ENCODE peak calls at places on chromosomes 3 and 15, in six cellular contexts. B is HFF-Myc, X is WERI-Rb-1, E is ovary, L is coronary artery, G is upper lobe of left lung. Z is an unnamed sample.
A peak's percentile ranks its signal among the peaks of the same experiment; 100 is the strongest.

GRCh38 chr3:137039570-137039969 is 81.8 kb downstream of the IL20RB start:
- DNase-seq in B (no peak), X (no peak), E (no peak), L (no peak), G (no peak), Z (no peak)

GRCh38 chr15:48681274-48681840 is 35.8 kb upstream of the FBN1 start:
- DNase-seq in B (no peak), X (no peak), E (no peak), L (no peak), G (no peak), Z (no peak)

GRCh38 chr3:112297714-112298113 is 3.7 kb upstream of the SLC9C1 start:
- DNase-seq in B (no peak), X (no peak), E (no peak), L (no peak), G (no peak), Z (no peak)

GRCh38 chr3:13280856-13281656 is 139.1 kb downstream of the NUP210 start:
- DNase-seq in B (no peak), X (peak; percentile 63), E (no peak), L (no peak), G (no peak), Z (no peak)

GRCh38 chr15:66655511-66655910 is 46.5 kb upstream of the SMAD6 start:
- DNase-seq in B (no peak), X (no peak), E (no peak), L (no peak), G (no peak), Z (no peak)

GRCh38 chr15:50190723-50191122 is 8.7 kb downstream of the SLC27A2 start:
- DNase-seq in B (no peak), X (no peak), E (no peak), L (no peak), G (no peak), Z (no peak)

GRCh38 chr3:23002846-23003800 is 200.0 kb upstream of the UBE2E2 start:
- DNase-seq in B (no peak), X (no peak), E (no peak), L (no peak), G (no peak), Z (no peak)

GRCh38 chr3:66144792-66145733 is 75.7 kb upstream of the SLC25A26 start:
- DNase-seq in B (no peak), X (no peak), E (no peak), L (no peak), G (no peak), Z (no peak)

GRCh38 chr3:197298858-197299854 is 744 bp upstream of the DLG1 start:
- DNase-seq in B (no peak), X (peak; percentile 27), E (peak; percentile 55), L (no peak), G (peak; percentile 89), Z (peak; percentile 32)

GRCh38 chr3:53716998-53717397 is 129.2 kb downstream of the CHDH start:
- DNase-seq in B (no peak), X (no peak), E (no peak), L (no peak), G (no peak), Z (no peak)

GRCh38 chr15:75682181-75683135 is 30.2 kb downstream of the CSPG4 start:
- DNase-seq in B (no peak), X (no peak), E (no peak), L (no peak), G (peak; percentile 84), Z (no peak)

GRCh38 chr15:56207711-56208110 is 36.0 kb downstream of the RFX7 start:
- DNase-seq in B (no peak), X (no peak), E (no peak), L (no peak), G (no peak), Z (no peak)

GRCh38 chr15:46275701-46276100 is 640.9 kb downstream of the SQOR start:
- DNase-seq in B (no peak), X (no peak), E (no peak), L (no peak), G (no peak), Z (no peak)

GRCh38 chr15:63729115-63729884 is 104.4 kb downstream of the HERC1 start:
- DNase-seq in B (no peak), X (no peak), E (no peak), L (no peak), G (no peak), Z (no peak)

GRCh38 chr15:58431221-58432149 is at the start of gene LIPC:
- DNase-seq in B (no peak), X (no peak), E (no peak), L (no peak), G (no peak), Z (no peak)

GRCh38 chr15:91482799-91483198 is 370.7 kb upstream of the SLCO3A1 start:
- DNase-seq in B (no peak), X (no peak), E (no peak), L (no peak), G (no peak), Z (no peak)

GRCh38 chr3:103048371-103048722 is 613.5 kb downstream of the ZPLD1 start:
- DNase-seq in B (no peak), X (no peak), E (no peak), L (no peak), G (no peak), Z (no peak)

GRCh38 chr3:195015021-195015420 is 255.9 kb downstream of the XXYLT1 start:
- DNase-seq in B (no peak), X (no peak), E (no peak), L (peak; percentile 41), G (no peak), Z (no peak)

GRCh38 chr3:38643090-38643489 is 6.4 kb downstream of the SCN5A start:
- DNase-seq in B (no peak), X (no peak), E (no peak), L (peak; percentile 58), G (no peak), Z (no peak)

GRCh38 chr3:187259171-187259570 is 32.4 kb downstream of the MASP1 start:
- DNase-seq in B (no peak), X (no peak), E (no peak), L (no peak), G (no peak), Z (no peak)
- TF ChIP-seq CTCF in B (no peak), X (no peak), E (no peak), L (no peak), G (no peak), Z (no peak)

GRCh38 chr3:118850687-118851086 is 184.0 kb downstream of the IGSF11 start:
- DNase-seq in B (no peak), X (no peak), E (no peak), L (no peak), G (no peak), Z (no peak)
- TF ChIP-seq CTCF in B (no peak), X (no peak), E (no peak), L (no peak), G (no peak), Z (no peak)

DNA sequence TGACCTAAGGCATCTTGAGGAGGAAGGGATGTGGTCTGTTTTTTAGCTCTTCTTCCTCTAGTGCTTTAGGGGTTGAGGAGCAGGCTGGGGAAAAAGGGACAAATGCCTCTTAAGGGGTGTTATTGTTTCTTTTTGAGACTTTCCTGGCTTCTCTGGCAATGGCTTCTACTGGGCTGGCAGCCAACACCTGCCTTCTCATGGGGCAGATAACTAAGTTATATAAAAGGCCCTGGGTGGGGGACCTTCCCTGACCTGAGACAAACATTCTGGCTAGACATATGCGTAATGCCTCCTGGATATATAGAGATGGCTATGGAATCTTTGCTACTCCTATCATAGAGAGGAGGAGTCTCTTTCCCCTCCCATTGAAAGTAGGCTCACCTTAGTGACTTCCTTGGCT is 179.2 kb upstream of the PROK2 start:
- DNase-seq in B (no peak), X (no peak), E (no peak), L (no peak), G (no peak), Z (no peak)
- TF ChIP-seq CTCF in B (no peak), X (no peak), E (no peak), L (no peak), G (no peak), Z (no peak)

DNA sequence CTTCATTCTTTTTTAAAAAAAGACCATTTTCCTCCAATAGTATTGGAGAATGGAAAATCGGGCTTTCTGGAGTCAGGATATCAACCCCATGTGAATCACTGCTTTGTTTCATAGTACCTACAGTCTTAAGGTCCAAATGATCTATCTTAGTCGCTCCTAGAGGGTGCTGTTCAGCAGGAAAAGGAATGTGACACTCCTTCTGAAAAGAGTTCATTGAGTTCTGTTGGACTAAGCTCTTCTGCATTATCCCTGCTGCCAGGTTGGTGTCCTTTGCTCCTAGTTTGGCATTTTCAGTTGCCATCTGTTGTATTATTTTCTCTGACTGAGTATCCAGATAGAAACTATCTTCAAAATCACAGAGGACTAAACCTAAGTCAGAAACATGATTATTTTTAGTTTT is 57.2 kb downstream of the POLQ start:
- DNase-seq in B (no peak), X (no peak), E (no peak), L (no peak), G (no peak), Z (no peak)
- TF ChIP-seq CTCF in B (no peak), X (no peak), E (no peak), L (no peak), G (no peak), Z (no peak)

GRCh38 chr3:161064413-161064812 is 40.7 kb downstream of the B3GALNT1 start:
- DNase-seq in B (no peak), X (no peak), E (no peak), L (no peak), G (no peak), Z (no peak)
- TF ChIP-seq CTCF in B (no peak), X (no peak), E (no peak), L (no peak), G (no peak), Z (no peak)

DNA sequence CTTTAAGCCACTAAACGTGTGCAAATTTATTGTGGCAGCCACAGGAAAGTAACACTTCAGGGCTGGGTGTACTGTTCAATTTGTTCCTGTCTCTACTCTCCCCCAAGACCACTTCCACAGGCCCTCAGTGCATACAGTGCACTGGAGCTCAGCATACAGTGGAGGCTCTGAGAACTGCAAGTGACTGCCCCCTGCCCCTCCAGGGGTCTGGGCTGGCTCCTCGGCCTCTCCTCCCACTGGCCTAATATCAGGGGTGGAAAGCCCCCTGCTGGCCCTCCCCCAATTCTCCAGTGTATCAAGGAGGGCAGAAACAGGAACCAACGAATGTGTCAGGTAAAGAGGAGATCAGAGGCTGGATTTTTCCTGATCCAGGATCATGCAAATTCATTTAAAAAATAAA is 19.9 kb upstream of the HEG1 start:
- DNase-seq in B (no peak), X (peak; percentile 45), E (no peak), L (no peak), G (peak; percentile 12), Z (peak; percentile 47)
- TF ChIP-seq CTCF in B (no peak), X (peak; percentile 46), E (no peak), L (no peak), G (no peak), Z (peak; percentile 40)